ENCODE peak calls at places on chromosomes 3 and 15, in ten cellular contexts. D is hepatocyte, R is fibroblast of mammary gland, H is cardiac muscle cell, N is BJ, G is stomach, F is heart left ventricle, Q is neural crest cell, V is A549, P is heart right ventricle. Y is an unnamed sample.

GRCh38 chr3:114394551-114394950 is 100.7 kb downstream of the TIGIT start:
- DNase-seq in P (no peak), V (no peak), F (no peak), G (no peak), D (no peak), R (no peak), N (no peak), Q (no peak), H (no peak), Y (no peak)

GRCh38 chr15:41919954-41920538 is 26.2 kb upstream of the SPTBN5 start:
- DNase-seq in R (peak; percentile 96), G (peak; percentile 64), N (no peak), F (peak; percentile 74), V (peak; percentile 21), Q (no peak), H (peak; percentile 69), P (no peak), D (no peak), Y (no peak)

GRCh38 chr3:12370758-12371157 is 81.9 kb downstream of the PPARG start:
- DNase-seq in P (no peak), F (no peak), V (peak; percentile 45), H (peak; percentile 54), R (peak; percentile 70), D (peak; percentile 25), N (no peak), G (no peak), Q (no peak), Y (no peak)

GRCh38 chr3:187295635-187296034 is 4.1 kb upstream of the MASP1 start:
- DNase-seq in D (no peak), R (peak; percentile 25), G (no peak), V (peak; percentile 14), H (no peak), Q (no peak), P (no peak), N (no peak), F (no peak), Y (no peak)

GRCh38 chr15:29687939-29688884 is 134.1 kb downstream of the TJP1 start:
- DNase-seq in Q (no peak), N (no peak), G (peak; percentile 79), P (no peak), F (no peak), R (no peak), H (no peak), D (no peak), V (no peak), Y (peak; percentile 26)

GRCh38 chr3:122681294-122682015 is 816 bp downstream of the PARP14 start:
- DNase-seq in P (no peak), D (no peak), Q (no peak), N (no peak), R (peak; percentile 11), H (no peak), G (no peak), V (no peak), F (no peak), Y (peak; percentile 6)

GRCh38 chr3:100068758-100069345 is 45.4 kb downstream of the FILIP1L start:
- DNase-seq in F (peak; percentile 81), V (peak; percentile 37), D (peak; percentile 76), R (peak; percentile 82), N (no peak), Q (peak; percentile 66), P (peak; percentile 74), G (peak; percentile 80), H (peak; percentile 86), Y (peak; percentile 79)

GRCh38 chr15:46280753-46281521 is 646.1 kb downstream of the SQOR start:
- DNase-seq in N (no peak), V (no peak), D (peak; percentile 28), G (peak; percentile 38), P (no peak), Q (no peak), F (no peak), H (no peak), R (no peak), Y (peak; percentile 33)

GRCh38 chr3:144773344-144773743 is 801.7 kb downstream of the DIPK2A start:
- DNase-seq in F (no peak), P (no peak), D (no peak), R (no peak), H (no peak), V (no peak), Q (no peak), G (no peak), N (no peak), Y (no peak)

GRCh38 chr3:144770291-144770690 is 798.7 kb downstream of the DIPK2A start:
- DNase-seq in F (no peak), R (no peak), G (no peak), V (no peak), Q (no peak), P (no peak), N (no peak), H (no peak), D (no peak), Y (no peak)

GRCh38 chr3:144772372-144772771 is 800.7 kb downstream of the DIPK2A start:
- DNase-seq in F (no peak), P (no peak), Q (no peak), G (no peak), V (no peak), H (no peak), N (no peak), D (no peak), R (no peak), Y (no peak)

GRCh38 chr3:144771401-144771870 is 799.8 kb downstream of the DIPK2A start:
- DNase-seq in P (no peak), R (peak; percentile 62), V (no peak), H (peak; percentile 88), D (no peak), N (peak; percentile 59), Q (no peak), G (no peak), F (no peak), Y (no peak)

DNA sequence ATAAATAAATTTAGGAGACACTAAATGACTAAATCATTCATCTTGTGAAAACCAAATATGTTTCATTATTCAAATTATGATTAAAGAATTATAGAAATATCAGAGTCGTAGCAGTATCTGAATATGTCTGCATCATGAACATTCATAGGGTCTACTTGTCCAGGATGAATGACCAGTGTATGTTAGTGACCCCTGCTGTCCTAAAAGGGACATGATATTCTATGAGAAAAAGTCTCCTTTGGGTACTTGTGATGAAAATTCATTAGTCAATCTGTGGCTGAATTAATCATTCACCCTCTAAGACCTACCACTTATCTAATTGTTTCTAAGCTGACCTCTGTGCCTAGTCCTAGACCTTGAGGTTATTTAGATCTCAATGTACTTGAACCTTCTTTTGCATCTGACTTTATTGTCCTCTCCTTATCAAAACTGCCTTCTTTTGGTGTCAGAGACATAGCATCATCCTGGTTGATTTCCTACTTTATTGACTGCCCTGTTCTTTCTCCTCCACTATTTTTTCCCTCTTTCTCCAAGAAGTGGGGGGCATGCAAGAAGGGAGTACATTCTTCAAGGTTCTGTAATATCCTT is 799.3 kb downstream of the DIPK2A start:
- DNase-seq in P (no peak), N (peak; percentile 9), F (no peak), D (peak; percentile 43), H (peak; percentile 70), V (peak; percentile 33), G (no peak), R (peak; percentile 56), Q (no peak), Y (peak; percentile 55)
- TF ChIP-seq CTCF in P (peak; percentile 26), N (peak; percentile 53), F (no peak), D (peak; percentile 56), H (peak; percentile 42), V (peak; percentile 27), G (peak; percentile 42), R (peak; percentile 48), Q (peak; percentile 65), Y (no peak)

GRCh38 chr15:58987501-58988010 is at the start of gene RNF111:
- DNase-seq in D (peak; percentile 95), G (peak; percentile 90), F (peak; percentile 91), Q (peak; percentile 76), N (peak; percentile 79), P (peak; percentile 84), H (peak; percentile 97), R (peak; percentile 97), V (peak; percentile 99), Y (peak; percentile 89)
- TF ChIP-seq CTCF in D (no peak), G (no peak), F (no peak), Q (no peak), N (no peak), P (no peak), H (no peak), R (no peak), V (no peak), Y (no peak)

GRCh38 chr3:185721970-185722369 is 102.9 kb downstream of the IGF2BP2 start:
- DNase-seq in V (no peak), R (no peak), P (no peak), H (no peak), Q (no peak), G (no peak), N (no peak), F (no peak), D (no peak), Y (no peak)
- TF ChIP-seq CTCF in V (no peak), R (no peak), P (no peak), H (no peak), Q (no peak), G (no peak), N (no peak), F (no peak), D (no peak), Y (no peak)

GRCh38 chr3:48538451-48538850 is 18.2 kb downstream of the PFKFB4 start:
- DNase-seq in V (no peak), G (no peak), P (no peak), H (no peak), N (no peak), D (no peak), Q (no peak), R (no peak), F (no peak), Y (no peak)

GRCh38 chr3:48546203-48546829 is 10.3 kb downstream of the PFKFB4 start:
- DNase-seq in V (no peak), P (no peak), D (peak; percentile 13), N (no peak), H (no peak), Q (no peak), R (no peak), G (no peak), F (no peak), Y (no peak)

GRCh38 chr3:48548165-48548564 is 8.4 kb downstream of the PFKFB4 start:
- DNase-seq in V (no peak), P (no peak), R (no peak), H (no peak), F (peak; percentile 14), G (no peak), Q (no peak), N (no peak), D (no peak), Y (no peak)

GRCh38 chr3:48548731-48549705 is 7.6 kb downstream of the PFKFB4 start:
- DNase-seq in N (no peak), H (peak; percentile 86), V (peak; percentile 69), Q (peak; percentile 86), F (peak; percentile 86), D (peak; percentile 86), P (peak; percentile 87), R (peak; percentile 76), G (peak; percentile 89), Y (peak; percentile 88)

DNA sequence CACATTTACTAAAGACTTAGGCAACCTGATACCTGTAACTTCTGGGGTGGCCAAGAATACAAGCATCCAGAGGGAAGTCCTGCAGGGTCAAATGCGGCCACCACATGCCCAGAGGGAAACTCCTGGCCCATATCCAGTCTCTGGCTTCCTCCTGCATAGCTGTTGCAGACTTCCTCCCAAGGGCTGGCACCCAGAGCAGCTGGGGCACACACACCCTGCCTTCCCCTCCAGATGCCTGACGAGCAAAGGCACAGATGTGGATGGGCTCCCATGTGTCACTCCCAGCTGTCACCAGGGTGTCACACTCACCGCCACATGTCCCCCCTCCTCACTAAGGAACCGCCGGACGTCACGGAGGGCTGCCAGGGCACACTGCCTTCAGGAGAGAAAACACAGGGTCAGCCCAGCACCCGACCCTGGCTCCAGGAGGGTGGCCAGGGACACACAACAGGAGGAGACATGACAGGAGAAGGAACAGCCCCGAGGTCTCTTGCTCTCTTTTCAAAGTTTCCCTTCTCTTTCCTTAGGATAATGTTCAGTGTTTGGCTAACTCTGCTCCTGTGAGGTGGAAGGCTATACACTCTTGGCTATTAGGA is 13.2 kb downstream of the PFKFB4 start:
- DNase-seq in F (peak; percentile 64), H (no peak), P (peak; percentile 52), G (peak; percentile 45), R (no peak), Q (no peak), V (no peak), N (no peak), D (peak; percentile 2), Y (no peak)
- TF ChIP-seq CTCF in F (no peak), H (no peak), P (no peak), G (no peak), R (no peak), Q (no peak), V (no peak), N (no peak), D (no peak), Y (no peak)